ENCODE peak calls at places on chromosomes 6 and 20, in nine cellular contexts. P is ELR; U is NCI-H69; D is A549; R is activated CD4-positive, alpha-beta T cell treated with anti-CD3 and anti-CD28 coated beads, Interleukin-2, amount 50 U/mL, for 24 hours; K is body of pancreas; C is mucosa of gallbladder; J is progenitor cell of endocrine pancreas; N is HS-5. Z is an unnamed sample.

GRCh38 chr20:49985617-49986016 is 2.8 kb downstream of the SNAI1 start:
- DNase-seq in U (no peak), N (no peak), C (no peak), K (no peak), D (no peak), R (no peak), J (no peak), P (no peak), Z (no peak)

GRCh38 chr6:109469591-109470189 is 13.3 kb downstream of the ZBTB24 start:
- DNase-seq in K (no peak), R (no peak), C (no peak), N (no peak), P (no peak), U (no peak), J (no peak), D (no peak), Z (no peak)

GRCh38 chr6:84618836-84619235 is 145.6 kb downstream of the TBX18 start:
- DNase-seq in C (no peak), R (no peak), N (no peak), D (no peak), P (peak), K (no peak), U (no peak), J (no peak), Z (no peak)

GRCh38 chr6:89492025-89492640 is 59.2 kb downstream of the ANKRD6 start:
- DNase-seq in R (no peak), N (no peak), K (no peak), U (peak), D (no peak), J (no peak), C (no peak), P (no peak), Z (no peak)

GRCh38 chr6:73657201-73657600 is 3.4 kb upstream of the SLC17A5 start:
- DNase-seq in P (no peak), U (no peak), K (no peak), N (no peak), D (no peak), C (no peak), J (no peak), R (no peak), Z (no peak)

GRCh38 chr6:105484238-105485161 is 81.6 kb upstream of the PREP start:
- DNase-seq in C (no peak), D (peak), N (no peak), R (no peak), J (no peak), U (peak), P (peak), K (no peak), Z (peak)

GRCh38 chr6:113184736-113185135 is 672.4 kb upstream of the MARCKS start:
- DNase-seq in N (no peak), K (peak), R (no peak), U (peak), D (no peak), P (no peak), C (no peak), J (no peak), Z (no peak)

GRCh38 chr6:14000901-14001300 is 76.1 kb downstream of the RNF182 start:
- DNase-seq in U (peak), C (no peak), R (no peak), P (no peak), N (no peak), D (no peak), J (no peak), K (no peak), Z (no peak)

GRCh38 chr6:17393335-17394191 is at the start of gene CAP2:
- DNase-seq in R (no peak), U (peak), J (peak), N (no peak), C (peak), D (peak), K (peak), P (peak), Z (peak)

GRCh38 chr6:158131926-158132325 is 36.1 kb downstream of the SERAC1 start:
- DNase-seq in P (peak), U (peak), K (no peak), J (no peak), C (no peak), R (no peak), N (no peak), D (peak), Z (peak)

GRCh38 chr6:42511803-42512422 is 51.9 kb upstream of the UBR2 start:
- DNase-seq in P (peak), C (no peak), K (no peak), R (no peak), J (no peak), N (no peak), U (no peak), D (no peak), Z (no peak)

GRCh38 chr6:16669227-16669626 is 92.0 kb downstream of the ATXN1 start:
- DNase-seq in C (no peak), R (peak), P (peak), U (peak), N (no peak), J (no peak), K (no peak), D (peak), Z (peak)

GRCh38 chr20:53911301-53911700 is 159.1 kb downstream of the BCAS1 start:
- DNase-seq in C (no peak), R (no peak), N (no peak), J (no peak), U (no peak), K (no peak), P (no peak), D (no peak), Z (no peak)

GRCh38 chr6:119311514-119312142 is 37.9 kb downstream of the MAN1A1 start:
- DNase-seq in D (no peak), N (no peak), C (no peak), K (no peak), U (peak), J (no peak), P (no peak), R (no peak), Z (no peak)

Z was measured in small intestine.